ENCODE peak calls at places on chromosomes 11 and 22, in eight cellular contexts. H, L, M, P, B, N, S and T are unnamed samples.

GRCh38 chr11:70527046-70527395 is 128.7 kb downstream of the CTTN start:
- DNase-seq in H (no peak), L (peak), M (no peak), P (no peak), B (peak), N (no peak), S (no peak), T (peak)

GRCh38 chr11:99973993-99974392 is 713.1 kb upstream of the ARHGAP42 start:
- DNase-seq in H (no peak), L (no peak), M (no peak), P (no peak), B (no peak), N (no peak), S (no peak), T (no peak)

GRCh38 chr11:126352934-126353801 is 2.3 kb upstream of the ST3GAL4 start:
- DNase-seq in H (no peak), L (peak), M (peak), P (no peak), B (no peak), N (no peak), S (no peak), T (no peak)

GRCh38 chr11:86610559-86611341 is 61.7 kb downstream of the ME3 start:
- DNase-seq in H (no peak), L (no peak), M (no peak), P (no peak), B (no peak), N (no peak), S (peak), T (no peak)

GRCh38 chr11:33620423-33621120 is 80.1 kb downstream of the C11orf91 start:
- DNase-seq in H (no peak), L (no peak), M (no peak), P (no peak), B (no peak), N (no peak), S (no peak), T (no peak)

GRCh38 chr22:48845356-48845936 is 982.2 kb downstream of the BRD1 start:
- DNase-seq in H (no peak), L (peak), M (no peak), P (no peak), B (no peak), N (no peak), S (no peak), T (peak)

GRCh38 chr11:67376873-67377808 is 3.7 kb upstream of the CLCF1 start:
- DNase-seq in H (no peak), L (no peak), M (peak), P (no peak), B (peak), N (no peak), S (no peak), T (no peak)

GRCh38 chr11:36512016-36512415 is 1.9 kb upstream of the TRAF6 start:
- DNase-seq in H (no peak), L (no peak), M (no peak), P (no peak), B (no peak), N (no peak), S (no peak), T (no peak)

GRCh38 chr11:71283960-71284359 is 31.6 kb upstream of the SHANK2 start:
- DNase-seq in H (peak), L (peak), M (no peak), P (peak), B (peak), N (no peak), S (no peak), T (no peak)

GRCh38 chr22:39932918-39933649 is 27.1 kb upstream of the TMA7B start:
- DNase-seq in H (no peak), L (no peak), M (no peak), P (no peak), B (peak), N (no peak), S (peak), T (no peak)

DNA sequence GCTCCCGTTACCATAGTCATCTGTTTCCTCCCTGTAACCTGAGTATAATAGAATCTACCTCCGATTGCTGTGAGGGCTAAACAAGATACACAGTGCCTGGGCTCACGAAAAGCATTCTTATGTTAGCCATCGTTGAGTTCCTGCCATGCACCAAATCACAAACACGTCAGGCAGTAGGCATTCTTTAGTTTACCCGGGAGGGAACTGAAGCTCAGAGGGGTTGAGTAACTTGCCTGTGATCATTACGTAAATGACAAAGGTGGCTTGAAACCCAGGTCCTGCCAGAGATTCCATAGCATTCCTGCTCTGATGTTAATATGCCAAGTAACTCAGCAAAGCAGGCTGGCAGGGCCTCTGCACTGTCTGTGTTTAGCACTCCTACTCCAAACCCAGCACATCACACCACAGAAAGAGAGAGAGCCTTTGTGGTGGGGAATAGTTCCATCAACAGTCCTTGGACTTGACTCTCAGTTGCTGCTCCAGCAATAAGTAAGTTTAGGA is 1.4 kb downstream of the SCN2B start:
- DNase-seq in H (no peak), L (no peak), M (peak), P (no peak), B (no peak), N (peak), S (no peak), T (no peak)
- TF ChIP-seq CTCF in H (no peak), L (no peak), M (no peak), P (no peak), B (no peak), N (no peak), S (no peak), T (no peak)

DNA sequence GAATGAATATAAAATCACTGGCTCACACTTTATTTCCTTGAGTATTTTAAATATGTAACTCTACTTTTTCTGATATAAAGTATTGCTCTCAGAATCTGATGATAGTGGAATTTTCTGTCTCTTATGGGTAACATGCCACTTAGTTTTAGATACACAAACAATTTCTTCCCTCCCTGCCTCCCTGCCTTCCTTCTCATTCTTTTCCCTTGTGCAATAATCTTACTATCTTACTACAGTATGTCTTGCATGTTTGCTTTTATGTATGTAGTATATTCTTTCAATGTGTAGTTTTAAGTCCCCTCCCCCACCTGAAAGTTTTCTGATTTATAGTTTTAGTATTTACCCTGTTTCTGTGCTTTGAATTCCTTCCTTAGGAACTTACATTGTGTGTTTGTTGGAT is 48.4 kb downstream of the INSC start:
- DNase-seq in H (no peak), L (no peak), M (no peak), P (no peak), B (no peak), N (no peak), S (no peak), T (no peak)
- TF ChIP-seq CTCF in H (no peak), L (no peak), M (no peak), P (no peak), B (no peak), N (no peak), S (no peak), T (no peak)

DNA sequence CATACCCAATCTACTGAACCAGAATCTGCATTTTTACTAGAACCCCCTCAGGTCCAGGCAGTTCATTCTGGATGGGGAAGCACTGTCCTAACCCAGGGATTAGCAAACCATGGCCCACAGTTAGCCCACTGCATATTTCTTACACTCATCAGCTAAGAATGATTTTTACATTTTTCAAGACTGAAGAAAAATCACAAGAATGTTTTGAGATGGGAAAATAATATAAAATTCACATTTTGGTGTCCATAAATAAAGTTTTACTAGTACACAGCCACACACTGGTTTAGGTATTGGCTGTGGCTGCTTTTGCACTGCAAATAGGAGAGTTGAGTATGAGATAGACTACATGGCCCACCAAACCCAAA is 59.4 kb downstream of the PPFIBP2 start:
- DNase-seq in H (no peak), L (no peak), M (no peak), P (no peak), B (no peak), N (no peak), S (no peak), T (no peak)
- TF ChIP-seq CTCF in H (no peak), L (no peak), M (no peak), P (no peak), B (no peak), N (no peak), S (no peak), T (no peak)

GRCh38 chr22:31199187-31199586 is 12.9 kb upstream of the LIMK2 start:
- DNase-seq in H (no peak), L (no peak), M (no peak), P (no peak), B (no peak), N (no peak), S (no peak), T (no peak)
- TF ChIP-seq CTCF in H (no peak), L (no peak), M (peak), P (no peak), B (no peak), N (peak), S (no peak), T (peak)

GRCh38 chr11:46381836-46382643 is 571 bp downstream of the MDK start:
- DNase-seq in H (no peak), L (peak), M (peak), P (no peak), B (peak), N (no peak), S (peak), T (no peak)

GRCh38 chr11:46385169-46386004 is 3.9 kb downstream of the MDK start:
- DNase-seq in H (no peak), L (peak), M (no peak), P (no peak), B (no peak), N (no peak), S (no peak), T (peak)

GRCh38 chr11:46383974-46384701 is 2.7 kb downstream of the MDK start:
- DNase-seq in H (no peak), L (no peak), M (no peak), P (no peak), B (peak), N (no peak), S (no peak), T (no peak)

GRCh38 chr11:46382644-46383403 is 1.4 kb downstream of the MDK start:
- DNase-seq in H (no peak), L (peak), M (peak), P (no peak), B (no peak), N (no peak), S (peak), T (no peak)

DNA sequence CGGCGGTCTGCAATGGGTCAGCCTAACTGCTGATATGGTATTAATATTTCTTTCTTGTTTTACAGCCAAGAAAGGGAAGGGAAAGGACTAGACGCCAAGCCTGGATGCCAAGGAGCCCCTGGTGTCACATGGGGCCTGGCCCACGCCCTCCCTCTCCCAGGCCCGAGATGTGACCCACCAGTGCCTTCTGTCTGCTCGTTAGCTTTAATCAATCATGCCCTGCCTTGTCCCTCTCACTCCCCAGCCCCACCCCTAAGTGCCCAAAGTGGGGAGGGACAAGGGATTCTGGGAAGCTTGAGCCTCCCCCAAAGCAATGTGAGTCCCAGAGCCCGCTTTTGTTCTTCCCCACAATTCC is 1.9 kb downstream of the MDK start:
- DNase-seq in H (no peak), L (peak), M (no peak), P (no peak), B (no peak), N (no peak), S (no peak), T (no peak)
- TF ChIP-seq CTCF in H (no peak), L (no peak), M (peak), P (no peak), B (no peak), N (no peak), S (no peak), T (peak)

DNA sequence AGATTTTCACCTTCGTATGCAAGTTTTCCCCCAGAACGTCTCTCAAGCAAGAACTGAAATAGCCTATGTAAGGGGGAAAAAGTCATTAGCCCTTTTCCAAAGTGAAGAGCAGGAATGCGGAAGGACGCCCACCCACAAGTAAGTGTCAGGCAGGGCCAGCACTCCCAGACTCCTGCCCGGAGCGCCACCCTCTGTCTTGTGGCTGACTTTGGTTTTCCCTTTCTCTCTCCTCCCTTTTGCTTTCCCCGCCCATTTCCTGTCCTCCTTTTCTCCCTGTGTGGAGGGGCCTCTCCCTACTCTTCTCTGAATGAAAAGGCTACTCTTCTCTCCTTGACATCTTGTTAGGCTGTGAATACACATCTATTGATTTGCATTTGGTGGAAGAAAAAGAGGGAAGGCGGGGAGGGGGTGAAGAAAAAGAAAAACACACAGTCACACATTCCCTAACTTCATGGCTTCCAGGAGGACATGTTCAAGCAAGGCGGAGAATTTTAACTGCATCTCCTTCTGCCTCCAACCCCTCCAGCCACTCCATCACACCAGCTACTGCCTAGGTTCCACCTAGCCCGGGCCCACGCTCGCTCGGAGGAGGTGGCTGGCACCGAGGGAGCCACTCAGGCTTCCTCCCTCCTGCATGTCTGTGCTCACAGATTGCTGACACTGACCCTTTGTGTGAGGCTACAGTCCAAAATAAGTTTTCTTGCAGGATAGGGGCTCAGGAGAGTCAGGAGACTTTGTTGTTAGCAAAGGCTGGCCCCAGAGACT is 9.2 kb upstream of the OPCML start:
- DNase-seq in H (no peak), L (no peak), M (no peak), P (no peak), B (no peak), N (no peak), S (peak), T (no peak)
- TF ChIP-seq CTCF in H (no peak), L (no peak), M (no peak), P (no peak), B (no peak), N (no peak), S (no peak), T (peak)